ENCODE peak calls at places on chromosomes 5 and 9, in five cellular contexts. One of them, this sample, is unnamed.

GRCh38 chr5:77101298-77101697 is 14.2 kb upstream of the ZBED3 start:
- DNase-seq in effector memory CD8-positive, alpha-beta T cell: no peak
- DNase-seq in left cardiac atrium: no peak
- DNase-seq in ovary: no peak
- DNase-seq in stimulated activated CD4-positive, alpha-beta T cell treated with anti-CD3 and anti-CD28 coated beads, Interleukin-1b, Interleukin-23, amount 100 ng/mL, for 1 hour: no peak
- DNase-seq in this sample: no peak

GRCh38 chr5:167912944-167913343 is 378.5 kb upstream of the WWC1 start:
- DNase-seq in effector memory CD8-positive, alpha-beta T cell: no peak
- DNase-seq in left cardiac atrium: no peak
- DNase-seq in ovary: no peak
- DNase-seq in stimulated activated CD4-positive, alpha-beta T cell treated with anti-CD3 and anti-CD28 coated beads, Interleukin-1b, Interleukin-23, amount 100 ng/mL, for 1 hour: no peak
- DNase-seq in this sample: no peak

GRCh38 chr9:116156621-116157314 is 3.2 kb downstream of the PAPPA start:
- DNase-seq in effector memory CD8-positive, alpha-beta T cell: no peak
- DNase-seq in left cardiac atrium: peak; percentile 75
- DNase-seq in ovary: peak; percentile 71
- DNase-seq in stimulated activated CD4-positive, alpha-beta T cell treated with anti-CD3 and anti-CD28 coated beads, Interleukin-1b, Interleukin-23, amount 100 ng/mL, for 1 hour: no peak
- DNase-seq in this sample: no peak

GRCh38 chr9:114121445-114122151 is 22.5 kb upstream of the KIF12 start:
- DNase-seq in effector memory CD8-positive, alpha-beta T cell: no peak
- DNase-seq in left cardiac atrium: no peak
- DNase-seq in ovary: no peak
- DNase-seq in stimulated activated CD4-positive, alpha-beta T cell treated with anti-CD3 and anti-CD28 coated beads, Interleukin-1b, Interleukin-23, amount 100 ng/mL, for 1 hour: no peak
- DNase-seq in this sample: no peak

GRCh38 chr9:127450170-127450830 is 906 bp downstream of the RPL12 start:
- DNase-seq in effector memory CD8-positive, alpha-beta T cell: no peak
- DNase-seq in left cardiac atrium: no peak
- DNase-seq in ovary: peak; percentile 34
- DNase-seq in stimulated activated CD4-positive, alpha-beta T cell treated with anti-CD3 and anti-CD28 coated beads, Interleukin-1b, Interleukin-23, amount 100 ng/mL, for 1 hour: no peak
- DNase-seq in this sample: no peak

GRCh38 chr9:133981958-133982681 is 10.0 kb downstream of the VAV2 start:
- DNase-seq in effector memory CD8-positive, alpha-beta T cell: no peak
- DNase-seq in left cardiac atrium: no peak
- DNase-seq in ovary: no peak
- DNase-seq in stimulated activated CD4-positive, alpha-beta T cell treated with anti-CD3 and anti-CD28 coated beads, Interleukin-1b, Interleukin-23, amount 100 ng/mL, for 1 hour: no peak
- DNase-seq in this sample: no peak

GRCh38 chr9:136528716-136529341 is 17.0 kb downstream of the NOTCH1 start:
- DNase-seq in effector memory CD8-positive, alpha-beta T cell: no peak
- DNase-seq in left cardiac atrium: no peak
- DNase-seq in ovary: no peak
- DNase-seq in stimulated activated CD4-positive, alpha-beta T cell treated with anti-CD3 and anti-CD28 coated beads, Interleukin-1b, Interleukin-23, amount 100 ng/mL, for 1 hour: no peak
- DNase-seq in this sample: no peak

GRCh38 chr5:2872676-2873075 is 121.2 kb upstream of the IRX2 start:
- DNase-seq in effector memory CD8-positive, alpha-beta T cell: no peak
- DNase-seq in left cardiac atrium: no peak
- DNase-seq in ovary: no peak
- DNase-seq in stimulated activated CD4-positive, alpha-beta T cell treated with anti-CD3 and anti-CD28 coated beads, Interleukin-1b, Interleukin-23, amount 100 ng/mL, for 1 hour: no peak
- DNase-seq in this sample: no peak

GRCh38 chr5:135262364-135262763 is 136.7 kb downstream of the MACROH2A1 start:
- DNase-seq in effector memory CD8-positive, alpha-beta T cell: no peak
- DNase-seq in left cardiac atrium: no peak
- DNase-seq in ovary: no peak
- DNase-seq in stimulated activated CD4-positive, alpha-beta T cell treated with anti-CD3 and anti-CD28 coated beads, Interleukin-1b, Interleukin-23, amount 100 ng/mL, for 1 hour: no peak
- DNase-seq in this sample: no peak

GRCh38 chr5:113000466-113000865 is 23.9 kb downstream of the DCP2 start:
- DNase-seq in effector memory CD8-positive, alpha-beta T cell: no peak
- DNase-seq in left cardiac atrium: no peak
- DNase-seq in ovary: no peak
- DNase-seq in stimulated activated CD4-positive, alpha-beta T cell treated with anti-CD3 and anti-CD28 coated beads, Interleukin-1b, Interleukin-23, amount 100 ng/mL, for 1 hour: no peak
- DNase-seq in this sample: no peak

GRCh38 chr9:136949817-136950655 is 2.0 kb upstream of the LCN12 start:
- DNase-seq in effector memory CD8-positive, alpha-beta T cell: peak; percentile 97
- DNase-seq in left cardiac atrium: peak; percentile 96
- DNase-seq in ovary: peak; percentile 96
- DNase-seq in stimulated activated CD4-positive, alpha-beta T cell treated with anti-CD3 and anti-CD28 coated beads, Interleukin-1b, Interleukin-23, amount 100 ng/mL, for 1 hour: peak; percentile 90
- DNase-seq in this sample: peak; percentile 97

GRCh38 chr5:61167382-61167781 is 5.1 kb upstream of the SMIM15 start:
- DNase-seq in effector memory CD8-positive, alpha-beta T cell: no peak
- DNase-seq in left cardiac atrium: no peak
- DNase-seq in ovary: no peak
- DNase-seq in stimulated activated CD4-positive, alpha-beta T cell treated with anti-CD3 and anti-CD28 coated beads, Interleukin-1b, Interleukin-23, amount 100 ng/mL, for 1 hour: no peak
- DNase-seq in this sample: no peak

GRCh38 chr5:94522099-94522498 is 96.3 kb downstream of the KIAA0825 start:
- DNase-seq in effector memory CD8-positive, alpha-beta T cell: no peak
- DNase-seq in left cardiac atrium: no peak
- DNase-seq in ovary: no peak
- DNase-seq in stimulated activated CD4-positive, alpha-beta T cell treated with anti-CD3 and anti-CD28 coated beads, Interleukin-1b, Interleukin-23, amount 100 ng/mL, for 1 hour: no peak
- DNase-seq in this sample: no peak

GRCh38 chr9:81465468-81466002 is 223.8 kb downstream of the TLE1 start:
- DNase-seq in effector memory CD8-positive, alpha-beta T cell: no peak
- DNase-seq in left cardiac atrium: no peak
- DNase-seq in ovary: no peak
- DNase-seq in stimulated activated CD4-positive, alpha-beta T cell treated with anti-CD3 and anti-CD28 coated beads, Interleukin-1b, Interleukin-23, amount 100 ng/mL, for 1 hour: no peak
- DNase-seq in this sample: no peak

GRCh38 chr5:123107343-123108240 is 18.6 kb downstream of the PRDM6 start:
- DNase-seq in effector memory CD8-positive, alpha-beta T cell: no peak
- DNase-seq in left cardiac atrium: no peak
- DNase-seq in ovary: no peak
- DNase-seq in stimulated activated CD4-positive, alpha-beta T cell treated with anti-CD3 and anti-CD28 coated beads, Interleukin-1b, Interleukin-23, amount 100 ng/mL, for 1 hour: no peak
- DNase-seq in this sample: no peak

GRCh38 chr9:123658792-123659191 is 271.1 kb downstream of the DENND1A start:
- DNase-seq in effector memory CD8-positive, alpha-beta T cell: no peak
- DNase-seq in left cardiac atrium: no peak
- DNase-seq in ovary: no peak
- DNase-seq in stimulated activated CD4-positive, alpha-beta T cell treated with anti-CD3 and anti-CD28 coated beads, Interleukin-1b, Interleukin-23, amount 100 ng/mL, for 1 hour: no peak
- DNase-seq in this sample: no peak

GRCh38 chr5:12072441-12072840 is 168.2 kb upstream of the CTNND2 start:
- DNase-seq in effector memory CD8-positive, alpha-beta T cell: no peak
- DNase-seq in left cardiac atrium: no peak
- DNase-seq in ovary: no peak
- DNase-seq in stimulated activated CD4-positive, alpha-beta T cell treated with anti-CD3 and anti-CD28 coated beads, Interleukin-1b, Interleukin-23, amount 100 ng/mL, for 1 hour: no peak
- DNase-seq in this sample: no peak

GRCh38 chr9:14211564-14211963 is 102.4 kb downstream of the NFIB start:
- DNase-seq in effector memory CD8-positive, alpha-beta T cell: no peak
- DNase-seq in left cardiac atrium: no peak
- DNase-seq in ovary: no peak
- DNase-seq in stimulated activated CD4-positive, alpha-beta T cell treated with anti-CD3 and anti-CD28 coated beads, Interleukin-1b, Interleukin-23, amount 100 ng/mL, for 1 hour: no peak
- DNase-seq in this sample: no peak

GRCh38 chr5:148760945-148761638 is 65.3 kb upstream of the ADRB2 start:
- DNase-seq in effector memory CD8-positive, alpha-beta T cell: no peak
- DNase-seq in left cardiac atrium: no peak
- DNase-seq in ovary: no peak
- DNase-seq in stimulated activated CD4-positive, alpha-beta T cell treated with anti-CD3 and anti-CD28 coated beads, Interleukin-1b, Interleukin-23, amount 100 ng/mL, for 1 hour: no peak
- DNase-seq in this sample: no peak

GRCh38 chr9:5630038-5630507 is 1.2 kb downstream of the RIC1 start:
- DNase-seq in effector memory CD8-positive, alpha-beta T cell: no peak
- DNase-seq in left cardiac atrium: no peak
- DNase-seq in ovary: no peak
- DNase-seq in stimulated activated CD4-positive, alpha-beta T cell treated with anti-CD3 and anti-CD28 coated beads, Interleukin-1b, Interleukin-23, amount 100 ng/mL, for 1 hour: no peak
- DNase-seq in this sample: no peak